ENCODE peak calls at places on chromosomes 2 and 18, in nine cellular contexts. One of them, this sample, is unnamed.

GRCh38 chr2:191927319-191927867 is 80.5 kb upstream of the CAVIN2 start:
- DNase-seq in ELR: peak
- DNase-seq in activated naive CD4-positive, alpha-beta T cell treated with anti-CD3 and anti-CD28 coated beads, Interleukin-2, amount 10 ng/mL, durations not matched to agents 7 days and 5 days: no peak
- DNase-seq in dorsolateral prefrontal cortex: no peak
- DNase-seq in transverse colon: peak
- DNase-seq in neural crest cell: no peak
- DNase-seq in IMR-90: peak
- DNase-seq in osteocyte: no peak
- DNase-seq in HAP-1: no peak
- DNase-seq in this sample: no peak

GRCh38 chr2:128178650-128179460 is 87.9 kb downstream of the UGGT1 start:
- DNase-seq in HAP-1: no peak
- DNase-seq in transverse colon: peak
- DNase-seq in osteocyte: no peak
- DNase-seq in neural crest cell: peak
- DNase-seq in IMR-90: peak
- DNase-seq in ELR: peak
- DNase-seq in dorsolateral prefrontal cortex: peak
- DNase-seq in activated naive CD4-positive, alpha-beta T cell treated with anti-CD3 and anti-CD28 coated beads, Interleukin-2, amount 10 ng/mL, durations not matched to agents 7 days and 5 days: peak
- DNase-seq in this sample: peak

GRCh38 chr2:174383796-174384195 is 11.7 kb upstream of the SCRN3 start:
- DNase-seq in dorsolateral prefrontal cortex: no peak
- DNase-seq in HAP-1: no peak
- DNase-seq in ELR: no peak
- DNase-seq in activated naive CD4-positive, alpha-beta T cell treated with anti-CD3 and anti-CD28 coated beads, Interleukin-2, amount 10 ng/mL, durations not matched to agents 7 days and 5 days: no peak
- DNase-seq in IMR-90: no peak
- DNase-seq in osteocyte: no peak
- DNase-seq in neural crest cell: no peak
- DNase-seq in transverse colon: no peak
- DNase-seq in this sample: no peak

GRCh38 chr2:73008261-73009159 is 63.0 kb downstream of the SFXN5 start:
- DNase-seq in activated naive CD4-positive, alpha-beta T cell treated with anti-CD3 and anti-CD28 coated beads, Interleukin-2, amount 10 ng/mL, durations not matched to agents 7 days and 5 days: no peak
- DNase-seq in neural crest cell: no peak
- DNase-seq in ELR: no peak
- DNase-seq in transverse colon: no peak
- DNase-seq in IMR-90: no peak
- DNase-seq in HAP-1: no peak
- DNase-seq in osteocyte: peak
- DNase-seq in dorsolateral prefrontal cortex: no peak
- DNase-seq in this sample: no peak

GRCh38 chr2:95269036-95269680 is 5.1 kb upstream of the PROM2 start:
- DNase-seq in IMR-90: no peak
- DNase-seq in dorsolateral prefrontal cortex: no peak
- DNase-seq in osteocyte: peak
- DNase-seq in activated naive CD4-positive, alpha-beta T cell treated with anti-CD3 and anti-CD28 coated beads, Interleukin-2, amount 10 ng/mL, durations not matched to agents 7 days and 5 days: peak
- DNase-seq in neural crest cell: no peak
- DNase-seq in ELR: no peak
- DNase-seq in HAP-1: no peak
- DNase-seq in transverse colon: no peak
- DNase-seq in this sample: peak

GRCh38 chr2:175062787-175063585 is 57.8 kb upstream of the CHN1 start:
- DNase-seq in transverse colon: no peak
- DNase-seq in HAP-1: no peak
- DNase-seq in neural crest cell: no peak
- DNase-seq in ELR: no peak
- DNase-seq in activated naive CD4-positive, alpha-beta T cell treated with anti-CD3 and anti-CD28 coated beads, Interleukin-2, amount 10 ng/mL, durations not matched to agents 7 days and 5 days: no peak
- DNase-seq in dorsolateral prefrontal cortex: no peak
- DNase-seq in osteocyte: no peak
- DNase-seq in IMR-90: no peak
- DNase-seq in this sample: no peak

GRCh38 chr2:108925735-108926134 is 63.3 kb downstream of the EDAR start:
- DNase-seq in dorsolateral prefrontal cortex: no peak
- DNase-seq in neural crest cell: no peak
- DNase-seq in activated naive CD4-positive, alpha-beta T cell treated with anti-CD3 and anti-CD28 coated beads, Interleukin-2, amount 10 ng/mL, durations not matched to agents 7 days and 5 days: no peak
- DNase-seq in osteocyte: no peak
- DNase-seq in IMR-90: no peak
- DNase-seq in transverse colon: no peak
- DNase-seq in HAP-1: no peak
- DNase-seq in ELR: no peak
- DNase-seq in this sample: no peak

GRCh38 chr2:201444676-201445441 is 6.4 kb downstream of the TRAK2 start:
- DNase-seq in ELR: no peak
- DNase-seq in activated naive CD4-positive, alpha-beta T cell treated with anti-CD3 and anti-CD28 coated beads, Interleukin-2, amount 10 ng/mL, durations not matched to agents 7 days and 5 days: no peak
- DNase-seq in transverse colon: no peak
- DNase-seq in dorsolateral prefrontal cortex: no peak
- DNase-seq in osteocyte: no peak
- DNase-seq in HAP-1: no peak
- DNase-seq in neural crest cell: no peak
- DNase-seq in IMR-90: no peak
- DNase-seq in this sample: no peak

GRCh38 chr2:128625421-128625820 is 306.8 kb upstream of the HS6ST1 start:
- DNase-seq in osteocyte: no peak
- DNase-seq in IMR-90: no peak
- DNase-seq in HAP-1: no peak
- DNase-seq in activated naive CD4-positive, alpha-beta T cell treated with anti-CD3 and anti-CD28 coated beads, Interleukin-2, amount 10 ng/mL, durations not matched to agents 7 days and 5 days: no peak
- DNase-seq in ELR: no peak
- DNase-seq in neural crest cell: no peak
- DNase-seq in transverse colon: no peak
- DNase-seq in dorsolateral prefrontal cortex: no peak
- DNase-seq in this sample: peak

GRCh38 chr18:52422985-52423601 is 83.1 kb downstream of the DCC start:
- DNase-seq in ELR: no peak
- DNase-seq in HAP-1: no peak
- DNase-seq in activated naive CD4-positive, alpha-beta T cell treated with anti-CD3 and anti-CD28 coated beads, Interleukin-2, amount 10 ng/mL, durations not matched to agents 7 days and 5 days: no peak
- DNase-seq in dorsolateral prefrontal cortex: no peak
- DNase-seq in IMR-90: no peak
- DNase-seq in neural crest cell: no peak
- DNase-seq in transverse colon: no peak
- DNase-seq in osteocyte: no peak
- DNase-seq in this sample: no peak

GRCh38 chr2:95056461-95057459 is 31.3 kb downstream of the MAL start:
- DNase-seq in activated naive CD4-positive, alpha-beta T cell treated with anti-CD3 and anti-CD28 coated beads, Interleukin-2, amount 10 ng/mL, durations not matched to agents 7 days and 5 days: no peak
- DNase-seq in transverse colon: no peak
- DNase-seq in IMR-90: peak
- DNase-seq in neural crest cell: no peak
- DNase-seq in ELR: peak
- DNase-seq in dorsolateral prefrontal cortex: peak
- DNase-seq in osteocyte: no peak
- DNase-seq in HAP-1: no peak
- DNase-seq in this sample: no peak

GRCh38 chr2:23367760-23368159 is 17.2 kb upstream of the KLHL29 start:
- DNase-seq in activated naive CD4-positive, alpha-beta T cell treated with anti-CD3 and anti-CD28 coated beads, Interleukin-2, amount 10 ng/mL, durations not matched to agents 7 days and 5 days: no peak
- DNase-seq in dorsolateral prefrontal cortex: no peak
- DNase-seq in neural crest cell: no peak
- DNase-seq in IMR-90: peak
- DNase-seq in ELR: peak
- DNase-seq in HAP-1: no peak
- DNase-seq in osteocyte: no peak
- DNase-seq in transverse colon: no peak
- DNase-seq in this sample: no peak

GRCh38 chr2:167702227-167702626 is 545.2 kb downstream of the STK39 start:
- DNase-seq in transverse colon: no peak
- DNase-seq in activated naive CD4-positive, alpha-beta T cell treated with anti-CD3 and anti-CD28 coated beads, Interleukin-2, amount 10 ng/mL, durations not matched to agents 7 days and 5 days: no peak
- DNase-seq in osteocyte: no peak
- DNase-seq in IMR-90: no peak
- DNase-seq in neural crest cell: no peak
- DNase-seq in ELR: no peak
- DNase-seq in HAP-1: no peak
- DNase-seq in dorsolateral prefrontal cortex: no peak
- DNase-seq in this sample: no peak

GRCh38 chr2:200618051-200618419 is 32.2 kb downstream of the AOX1 start:
- DNase-seq in HAP-1: no peak
- DNase-seq in neural crest cell: no peak
- DNase-seq in activated naive CD4-positive, alpha-beta T cell treated with anti-CD3 and anti-CD28 coated beads, Interleukin-2, amount 10 ng/mL, durations not matched to agents 7 days and 5 days: no peak
- DNase-seq in dorsolateral prefrontal cortex: no peak
- DNase-seq in IMR-90: no peak
- DNase-seq in osteocyte: no peak
- DNase-seq in transverse colon: no peak
- DNase-seq in ELR: no peak
- DNase-seq in this sample: no peak

GRCh38 chr2:12759248-12759647 is 42.5 kb downstream of the TRIB2 start:
- DNase-seq in HAP-1: no peak
- DNase-seq in osteocyte: no peak
- DNase-seq in neural crest cell: no peak
- DNase-seq in transverse colon: no peak
- DNase-seq in IMR-90: peak
- DNase-seq in activated naive CD4-positive, alpha-beta T cell treated with anti-CD3 and anti-CD28 coated beads, Interleukin-2, amount 10 ng/mL, durations not matched to agents 7 days and 5 days: no peak
- DNase-seq in ELR: peak
- DNase-seq in dorsolateral prefrontal cortex: no peak
- DNase-seq in this sample: no peak

GRCh38 chr2:73232471-73233153 is 427 bp downstream of the PRADC1 start:
- DNase-seq in activated naive CD4-positive, alpha-beta T cell treated with anti-CD3 and anti-CD28 coated beads, Interleukin-2, amount 10 ng/mL, durations not matched to agents 7 days and 5 days: peak
- DNase-seq in osteocyte: no peak
- DNase-seq in ELR: peak
- DNase-seq in dorsolateral prefrontal cortex: peak
- DNase-seq in HAP-1: no peak
- DNase-seq in IMR-90: no peak
- DNase-seq in neural crest cell: no peak
- DNase-seq in transverse colon: peak
- DNase-seq in this sample: no peak

GRCh38 chr18:31380912-31381311 is 4.3 kb downstream of the DSG4 start:
- DNase-seq in neural crest cell: no peak
- DNase-seq in activated naive CD4-positive, alpha-beta T cell treated with anti-CD3 and anti-CD28 coated beads, Interleukin-2, amount 10 ng/mL, durations not matched to agents 7 days and 5 days: no peak
- DNase-seq in osteocyte: no peak
- DNase-seq in transverse colon: no peak
- DNase-seq in HAP-1: no peak
- DNase-seq in dorsolateral prefrontal cortex: no peak
- DNase-seq in ELR: no peak
- DNase-seq in IMR-90: no peak
- DNase-seq in this sample: no peak

GRCh38 chr18:23871410-23871809 is 143.1 kb upstream of the TTC39C start:
- DNase-seq in neural crest cell: no peak
- DNase-seq in activated naive CD4-positive, alpha-beta T cell treated with anti-CD3 and anti-CD28 coated beads, Interleukin-2, amount 10 ng/mL, durations not matched to agents 7 days and 5 days: peak
- DNase-seq in ELR: peak
- DNase-seq in dorsolateral prefrontal cortex: no peak
- DNase-seq in transverse colon: peak
- DNase-seq in osteocyte: no peak
- DNase-seq in HAP-1: no peak
- DNase-seq in IMR-90: no peak
- DNase-seq in this sample: no peak

GRCh38 chr2:158004131-158004530 is 97.5 kb upstream of the UPP2 start:
- DNase-seq in ELR: peak
- DNase-seq in activated naive CD4-positive, alpha-beta T cell treated with anti-CD3 and anti-CD28 coated beads, Interleukin-2, amount 10 ng/mL, durations not matched to agents 7 days and 5 days: no peak
- DNase-seq in dorsolateral prefrontal cortex: no peak
- DNase-seq in IMR-90: no peak
- DNase-seq in HAP-1: no peak
- DNase-seq in transverse colon: no peak
- DNase-seq in neural crest cell: no peak
- DNase-seq in osteocyte: no peak
- DNase-seq in this sample: no peak

GRCh38 chr2:162073776-162074578 is at the start of gene DPP4:
- DNase-seq in ELR: peak
- DNase-seq in transverse colon: peak
- DNase-seq in neural crest cell: peak
- DNase-seq in dorsolateral prefrontal cortex: no peak
- DNase-seq in activated naive CD4-positive, alpha-beta T cell treated with anti-CD3 and anti-CD28 coated beads, Interleukin-2, amount 10 ng/mL, durations not matched to agents 7 days and 5 days: peak
- DNase-seq in HAP-1: peak
- DNase-seq in osteocyte: no peak
- DNase-seq in IMR-90: peak
- DNase-seq in this sample: peak

GRCh38 chr2:45691152-45691551 is 39.7 kb downstream of the PRKCE start:
- DNase-seq in osteocyte: no peak
- DNase-seq in activated naive CD4-positive, alpha-beta T cell treated with anti-CD3 and anti-CD28 coated beads, Interleukin-2, amount 10 ng/mL, durations not matched to agents 7 days and 5 days: no peak
- DNase-seq in ELR: no peak
- DNase-seq in neural crest cell: no peak
- DNase-seq in HAP-1: no peak
- DNase-seq in IMR-90: no peak
- DNase-seq in dorsolateral prefrontal cortex: peak
- DNase-seq in transverse colon: no peak
- DNase-seq in this sample: no peak

GRCh38 chr2:41719756-41720155 is 328.1 kb upstream of the PKDCC start:
- DNase-seq in ELR: no peak
- DNase-seq in IMR-90: no peak
- DNase-seq in osteocyte: no peak
- DNase-seq in dorsolateral prefrontal cortex: no peak
- DNase-seq in neural crest cell: no peak
- DNase-seq in HAP-1: no peak
- DNase-seq in transverse colon: no peak
- DNase-seq in activated naive CD4-positive, alpha-beta T cell treated with anti-CD3 and anti-CD28 coated beads, Interleukin-2, amount 10 ng/mL, durations not matched to agents 7 days and 5 days: no peak
- DNase-seq in this sample: no peak

GRCh38 chr2:203973676-203974075 is 37.1 kb downstream of the ICOS start:
- DNase-seq in HAP-1: no peak
- DNase-seq in dorsolateral prefrontal cortex: no peak
- DNase-seq in neural crest cell: no peak
- DNase-seq in IMR-90: no peak
- DNase-seq in ELR: no peak
- DNase-seq in osteocyte: no peak
- DNase-seq in transverse colon: no peak
- DNase-seq in activated naive CD4-positive, alpha-beta T cell treated with anti-CD3 and anti-CD28 coated beads, Interleukin-2, amount 10 ng/mL, durations not matched to agents 7 days and 5 days: no peak
- DNase-seq in this sample: no peak

GRCh38 chr2:28567076-28567471 is 71.2 kb downstream of the PLB1 start:
- DNase-seq in HAP-1: no peak
- DNase-seq in IMR-90: no peak
- DNase-seq in neural crest cell: no peak
- DNase-seq in ELR: peak
- DNase-seq in activated naive CD4-positive, alpha-beta T cell treated with anti-CD3 and anti-CD28 coated beads, Interleukin-2, amount 10 ng/mL, durations not matched to agents 7 days and 5 days: peak
- DNase-seq in transverse colon: no peak
- DNase-seq in dorsolateral prefrontal cortex: peak
- DNase-seq in osteocyte: no peak
- DNase-seq in this sample: peak

GRCh38 chr2:221851531-221852045 is 279.5 kb upstream of the EPHA4 start:
- DNase-seq in osteocyte: no peak
- DNase-seq in ELR: no peak
- DNase-seq in activated naive CD4-positive, alpha-beta T cell treated with anti-CD3 and anti-CD28 coated beads, Interleukin-2, amount 10 ng/mL, durations not matched to agents 7 days and 5 days: no peak
- DNase-seq in dorsolateral prefrontal cortex: no peak
- DNase-seq in transverse colon: no peak
- DNase-seq in IMR-90: no peak
- DNase-seq in HAP-1: no peak
- DNase-seq in neural crest cell: no peak
- DNase-seq in this sample: no peak

GRCh38 chr2:108315408-108316193 is 26.9 kb downstream of the SULT1C2 start:
- DNase-seq in activated naive CD4-positive, alpha-beta T cell treated with anti-CD3 and anti-CD28 coated beads, Interleukin-2, amount 10 ng/mL, durations not matched to agents 7 days and 5 days: no peak
- DNase-seq in ELR: peak
- DNase-seq in HAP-1: peak
- DNase-seq in IMR-90: no peak
- DNase-seq in transverse colon: no peak
- DNase-seq in neural crest cell: no peak
- DNase-seq in dorsolateral prefrontal cortex: no peak
- DNase-seq in osteocyte: no peak
- DNase-seq in this sample: no peak

GRCh38 chr18:7626175-7626921 is 59.2 kb downstream of the PTPRM start:
- DNase-seq in osteocyte: no peak
- DNase-seq in transverse colon: no peak
- DNase-seq in IMR-90: no peak
- DNase-seq in dorsolateral prefrontal cortex: no peak
- DNase-seq in HAP-1: no peak
- DNase-seq in neural crest cell: no peak
- DNase-seq in ELR: no peak
- DNase-seq in activated naive CD4-positive, alpha-beta T cell treated with anti-CD3 and anti-CD28 coated beads, Interleukin-2, amount 10 ng/mL, durations not matched to agents 7 days and 5 days: no peak
- DNase-seq in this sample: no peak